ENCODE peak calls at places on chromosomes 16 and 17, in nine cellular contexts. N is colonic mucosa; D is hepatocyte; C is gastrocnemius medialis; A is upper lobe of right lung; P is ascending aorta; I is fibroblast of lung; B is CD4-positive, alpha-beta memory T cell; F is GM23248. R is an unnamed sample. For H3K27me3 and H3K9me3, the result is how much of the 10 kb centered on the place peaks cover.

GRCh38 chr16:13779676-13780075 is 140.3 kb upstream of the ERCC4 start:
- DNase-seq in A (no peak), P (no peak), I (no peak), B (no peak), N (no peak), D (no peak), C (no peak), F (no peak), R (no peak)

GRCh38 chr17:77186141-77186604 is 45.4 kb downstream of the SEC14L1 start:
- DNase-seq in N (no peak), B (no peak), D (no peak), A (no peak), F (no peak), C (no peak), P (no peak), I (no peak), R (no peak)

GRCh38 chr17:78831688-78832540 is 8.7 kb downstream of the USP36 start:
- DNase-seq in N (no peak), C (no peak), B (no peak), F (no peak), P (no peak), I (no peak), A (no peak), D (no peak), R (no peak)

GRCh38 chr17:69269174-69269998 is 40.8 kb upstream of the ABCA10 start:
- DNase-seq in F (peak), D (no peak), C (no peak), P (no peak), B (no peak), N (no peak), I (peak), A (no peak), R (no peak)

GRCh38 chr17:61410100-61410551 is 10.5 kb downstream of the TBX2 start:
- DNase-seq in D (no peak), N (no peak), I (no peak), C (peak), A (peak), F (no peak), P (peak), B (no peak), R (no peak)

GRCh38 chr17:6509295-6509771 is 47.0 kb downstream of the PITPNM3 start:
- DNase-seq in D (no peak), A (peak), N (peak), C (no peak), P (no peak), B (no peak), F (peak), I (no peak), R (no peak)

GRCh38 chr16:2121853-2122252 is 13.8 kb downstream of the PKD1 start:
- DNase-seq in C (peak), P (peak), F (peak), B (no peak), N (no peak), I (no peak), A (no peak), D (no peak), R (no peak)

GRCh38 chr17:2749058-2749783 is at the start of gene CCDC92B:
- DNase-seq in A (no peak), I (no peak), N (no peak), B (no peak), D (no peak), P (no peak), F (no peak), C (no peak), R (no peak)

GRCh38 chr17:79801156-79802038 is 4.5 kb upstream of the CBX8 start:
- DNase-seq in B (no peak), D (peak), P (no peak), F (peak), N (no peak), C (no peak), I (no peak), A (peak), R (no peak)

GRCh38 chr16:65510850-65511249 is 389.0 kb upstream of the CDH11 start:
- DNase-seq in I (no peak), D (peak), A (no peak), P (no peak), N (no peak), F (no peak), B (no peak), C (no peak), R (no peak)

GRCh38 chr17:43517161-43517560 is 29.0 kb downstream of the ETV4 start:
- DNase-seq in P (no peak), B (no peak), A (no peak), I (no peak), D (no peak), N (no peak), C (no peak), F (peak), R (no peak)

GRCh38 chr17:17467720-17468119 is 9.1 kb upstream of the MED9 start:
- DNase-seq in C (no peak), F (peak), B (no peak), N (peak), A (no peak), D (peak), P (no peak), I (no peak), R (no peak)

GRCh38 chr16:67926181-67926742 is 5.4 kb downstream of the CTRL start:
- DNase-seq in D (no peak), P (peak), F (no peak), I (no peak), N (no peak), B (no peak), A (no peak), C (peak), R (no peak)

GRCh38 chr16:88510091-88510719 is 57.1 kb downstream of the ZFPM1 start:
- DNase-seq in B (no peak), D (no peak), N (no peak), I (no peak), P (no peak), F (no peak), A (no peak), C (no peak), R (no peak)

GRCh38 chr17:79866791-79867190 is 27.6 kb upstream of the CBX4 start:
- DNase-seq in I (no peak), N (no peak), B (no peak), F (no peak), D (no peak), C (no peak), A (no peak), P (no peak), R (no peak)

GRCh38 chr17:43411820-43412529 is 13.2 kb downstream of the ARL4D start:
- DNase-seq in A (no peak), B (no peak), N (no peak), P (no peak), D (no peak), C (no peak), I (no peak), F (no peak), R (no peak)

GRCh38 chr16:24921229-24921628 is 75.5 kb downstream of the SLC5A11 start:
- DNase-seq in D (no peak), I (no peak), N (no peak), A (no peak), F (no peak), B (no peak), C (no peak), P (no peak), R (no peak)

GRCh38 chr17:10224592-10225195 is 26.3 kb upstream of the GAS7 start:
- DNase-seq in P (peak), D (no peak), B (no peak), C (no peak), A (no peak), F (no peak), N (no peak), I (no peak), R (no peak)

GRCh38 chr16:4677994-4678393 is 15.4 kb upstream of the NUDT16L1 start:
- DNase-seq in P (no peak), F (no peak), B (no peak), D (no peak), A (no peak), N (no peak), I (no peak), C (peak), R (no peak)

GRCh38 chr17:65231662-65232335 is 94.6 kb downstream of the RGS9 start:
- DNase-seq in F (peak), P (peak), B (peak), C (peak), N (peak), I (peak), D (peak), A (peak), R (peak)

GRCh38 chr17:41666336-41666680 is 22.4 kb upstream of the EIF1 start:
- DNase-seq in A (peak), F (peak), B (peak), P (peak), C (no peak), N (peak), D (peak), I (peak), R (peak)

GRCh38 chr16:84144859-84145639 is at the start of the genes DNAAF1 and HSDL1:
- DNase-seq in I (peak), C (peak), P (peak), N (peak), F (peak), B (peak), A (peak), D (peak), R (peak)

GRCh38 chr17:5631958-5632357 is 47.6 kb upstream of the NLRP1 start:
- DNase-seq in B (no peak), I (no peak), C (no peak), D (no peak), N (no peak), F (peak), P (no peak), A (no peak), R (no peak)

GRCh38 chr16:7921360-7921759 is 588.7 kb downstream of the RBFOX1 start:
- DNase-seq in I (no peak), F (no peak), B (no peak), A (no peak), N (no peak), C (no peak), D (peak), P (no peak), R (no peak)

GRCh38 chr16:85912271-85912974 is 13.5 kb downstream of the IRF8 start:
- DNase-seq in N (no peak), B (no peak), F (peak), C (peak), D (peak), P (no peak), A (no peak), I (peak), R (peak)

GRCh38 chr16:81167851-81168250 is 70.6 kb upstream of the BCO1 start:
- DNase-seq in I (no peak), P (no peak), C (no peak), N (no peak), B (no peak), F (no peak), D (no peak), A (no peak), R (no peak)

GRCh38 chr17:50619489-50619888 is 15.2 kb upstream of the ABCC3 start:
- DNase-seq in P (no peak), C (no peak), D (no peak), A (no peak), I (no peak), B (no peak), F (no peak), N (no peak), R (no peak)
- H3K27me3 ChIP-seq in P (under half), C (under half), D (under half), A (under half), I (under half), B (under half), F (under half), N (under half), R (under half)

DNA sequence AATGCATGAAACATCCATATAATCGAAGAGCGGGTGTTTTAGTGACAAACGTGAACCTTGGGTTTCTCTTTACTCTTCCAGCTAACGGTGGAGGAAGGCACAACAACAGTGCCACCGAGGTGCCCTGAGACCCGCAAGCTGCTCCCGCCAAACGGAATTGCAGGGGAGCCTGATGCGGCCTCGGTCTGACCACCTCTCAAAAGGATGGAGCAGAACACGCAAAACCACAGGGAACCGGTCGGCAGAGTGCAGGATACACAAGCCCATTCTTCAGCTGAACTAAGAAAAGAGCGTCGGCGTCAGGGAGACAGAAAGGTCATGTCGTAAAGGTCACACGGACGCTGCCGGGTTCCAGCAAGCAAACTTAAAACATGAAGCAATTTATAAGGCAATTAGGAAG is 109.5 kb upstream of the ZNF750 start:
- DNase-seq in P (no peak), D (no peak), A (peak), F (no peak), I (no peak), C (no peak), B (no peak), N (no peak), R (no peak)
- H3K9me3 ChIP-seq in P (under half), D (under half), A (under half), F (under half), I (under half), C (under half), B (under half), N (under half), R (half or more)

GRCh38 chr17:31476525-31477416 is 85.3 kb downstream of the RAB11FIP4 start:
- DNase-seq in P (no peak), N (no peak), I (no peak), F (no peak), B (no peak), A (no peak), D (no peak), C (no peak), R (no peak)
- H3K27ac ChIP-seq in P (no peak), N (no peak), I (no peak), F (no peak), B (no peak), A (no peak), D (no peak), C (no peak), R (no peak)

DNA sequence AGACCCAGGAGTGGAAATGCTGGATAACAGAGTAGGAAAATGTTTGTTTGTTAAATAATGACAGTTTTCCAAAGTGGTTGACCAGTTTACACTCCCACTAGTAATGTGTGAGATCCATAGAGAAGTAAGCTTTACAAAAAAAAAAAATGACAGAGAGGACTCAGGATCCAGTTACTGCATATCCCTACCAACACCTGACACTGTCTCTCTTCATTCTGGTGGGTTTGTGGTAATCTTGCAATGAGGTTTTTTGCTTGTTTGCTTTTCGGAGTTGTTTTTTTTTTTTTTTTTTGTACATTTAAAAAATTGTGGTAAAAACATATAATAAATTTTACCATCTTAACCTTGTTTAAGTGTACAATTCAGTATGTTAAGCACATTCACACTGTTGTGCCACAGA is 23.6 kb upstream of the HOXB9 start:
- DNase-seq in N (no peak), A (no peak), I (no peak), P (no peak), D (no peak), B (no peak), F (no peak), C (no peak), R (no peak)
- H3K27me3 ChIP-seq in N (under half), A (half or more), I (under half), P (under half), D (half or more), B (under half), F (half or more), C (half or more), R (under half)

GRCh38 chr16:48592839-48593429 is 17.0 kb downstream of the N4BP1 start:
- DNase-seq in B (no peak), D (no peak), P (no peak), F (no peak), I (no peak), N (no peak), A (no peak), C (no peak), R (no peak)
- H3K9me3 ChIP-seq in B (under half), D (under half), P (under half), F (under half), I (under half), N (under half), A (under half), C (under half), R (under half)

GRCh38 chr16:17138801-17139200 is 332.0 kb downstream of the XYLT1 start:
- DNase-seq in F (peak), P (no peak), B (no peak), N (no peak), A (no peak), C (no peak), D (no peak), I (peak), R (no peak)
- H3K27ac ChIP-seq in F (no peak), P (no peak), B (no peak), N (no peak), A (no peak), C (no peak), D (no peak), I (no peak), R (no peak)

GRCh38 chr16:75379911-75380847 is 53.1 kb downstream of the CFDP1 start:
- DNase-seq in A (no peak), D (no peak), B (peak), C (no peak), F (no peak), N (peak), I (no peak), P (no peak), R (no peak)

GRCh38 chr16:75380870-75381269 is 52.4 kb downstream of the CFDP1 start:
- DNase-seq in C (no peak), F (peak), D (no peak), P (no peak), B (peak), I (peak), N (no peak), A (no peak), R (no peak)

GRCh38 chr16:75377971-75378386 is 55.3 kb downstream of the CFDP1 start:
- DNase-seq in P (no peak), I (peak), N (no peak), D (peak), F (peak), C (no peak), A (no peak), B (no peak), R (peak)

GRCh38 chr16:75378616-75379015 is 54.7 kb downstream of the CFDP1 start:
- DNase-seq in F (no peak), I (no peak), P (no peak), A (no peak), B (no peak), D (no peak), N (no peak), C (no peak), R (no peak)

DNA sequence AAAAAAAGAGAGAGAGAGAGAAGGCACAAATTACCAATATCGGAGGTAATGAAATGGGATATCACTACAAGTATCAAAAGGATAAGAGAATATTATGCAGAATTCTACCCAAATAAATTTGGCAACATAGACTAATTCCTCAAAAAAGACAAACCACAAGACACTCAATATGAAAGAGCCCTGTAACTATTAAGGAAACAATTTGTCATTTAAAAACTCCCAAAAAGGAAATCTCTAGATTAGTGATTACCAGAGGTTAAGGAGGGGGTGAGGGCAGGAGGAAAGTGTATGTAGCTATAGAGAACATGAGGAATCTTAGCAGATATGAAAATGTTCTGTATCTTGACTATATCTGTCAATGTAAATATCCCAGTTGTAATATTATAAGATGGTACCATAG is 54.0 kb downstream of the CFDP1 start:
- DNase-seq in B (no peak), P (no peak), C (no peak), F (no peak), I (no peak), D (no peak), N (no peak), A (no peak), R (no peak)
- H3K27me3 ChIP-seq in B (under half), P (under half), C (under half), F (under half), I (under half), D (under half), N (under half), A (under half), R (under half)

DNA sequence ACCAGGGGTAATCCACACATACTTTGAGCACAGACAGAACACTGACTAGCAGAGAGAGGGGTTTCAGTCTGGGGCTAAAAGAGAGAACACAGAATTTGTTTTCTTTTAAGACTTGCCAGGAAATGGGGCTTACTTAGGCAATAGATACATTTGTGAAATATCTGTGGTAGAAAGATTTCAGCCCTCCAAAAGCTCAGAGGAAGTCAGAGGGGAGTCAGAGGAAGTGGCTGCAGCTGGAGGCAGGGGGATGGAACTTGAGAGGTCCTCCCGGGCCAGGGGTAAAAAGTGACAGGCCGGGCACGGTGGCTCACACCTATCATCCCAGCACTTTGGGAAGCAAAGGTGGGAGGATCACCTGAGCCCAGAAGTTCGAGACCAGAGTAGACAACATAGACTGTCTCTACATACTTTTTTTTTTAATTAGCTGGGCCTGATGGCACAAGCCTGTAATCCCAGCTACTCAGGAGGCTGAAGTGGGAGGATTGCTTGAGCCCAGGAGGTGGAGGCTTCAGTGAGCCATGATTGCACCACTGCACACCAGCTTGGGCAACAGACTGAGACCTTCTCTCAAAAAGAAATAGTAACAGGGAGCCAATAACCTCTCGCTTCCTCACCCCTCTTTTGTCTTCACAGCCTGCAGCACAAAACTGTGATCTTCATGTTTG is 49.9 kb downstream of the NLRC5 start:
- DNase-seq in N (no peak), A (no peak), P (no peak), I (peak), D (no peak), C (no peak), F (peak), B (peak), R (peak)
- H3K9me3 ChIP-seq in N (under half), A (under half), P (under half), I (under half), D (under half), C (under half), F (under half), B (under half), R (under half)

DNA sequence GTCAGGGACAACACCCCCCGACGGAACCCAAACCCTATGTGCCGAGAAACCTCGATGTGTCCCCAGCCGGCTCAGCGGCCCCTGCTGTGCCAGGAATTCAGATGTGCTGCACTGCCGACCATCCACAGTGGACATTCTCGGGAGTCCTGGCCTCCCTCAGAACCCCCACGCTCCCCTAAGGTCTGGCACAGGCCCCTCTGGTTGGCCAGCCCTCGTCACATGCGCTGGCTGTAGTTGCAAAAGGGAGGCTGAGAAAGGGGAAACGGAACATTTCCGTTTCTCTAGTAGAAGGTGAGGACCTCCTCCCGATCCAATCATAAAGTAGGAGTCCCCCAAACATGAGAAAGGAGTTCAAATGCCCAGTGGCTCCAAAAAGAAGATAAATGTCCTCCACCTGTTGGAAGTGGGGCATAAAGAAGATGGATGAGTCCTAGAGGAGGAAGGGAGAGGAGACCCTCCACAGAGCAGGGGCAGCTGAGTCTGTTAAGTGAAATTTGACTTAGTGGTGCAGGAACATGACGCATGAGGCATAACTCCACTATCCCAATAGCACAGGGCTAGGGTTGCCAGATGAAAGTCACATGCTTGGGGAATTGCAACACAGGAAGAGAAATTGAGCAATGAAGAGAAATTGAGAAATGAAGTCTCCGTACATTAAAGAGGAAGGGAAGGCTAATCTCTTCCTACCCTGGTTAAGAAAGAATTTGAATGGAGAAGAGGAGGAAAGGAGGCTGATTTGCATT is 49.3 kb upstream of the WSB1 start:
- DNase-seq in D (peak), I (peak), N (peak), B (no peak), A (peak), F (peak), C (peak), P (peak), R (peak)
- H3K27ac ChIP-seq in D (peak), I (peak), N (peak), B (no peak), A (peak), F (peak), C (peak), P (peak), R (peak)

GRCh38 chr17:73968680-73969079 is 234.8 kb upstream of the RPL38 start:
- DNase-seq in N (no peak), F (no peak), D (no peak), A (no peak), I (no peak), B (no peak), P (no peak), C (no peak), R (no peak)
- H3K27me3 ChIP-seq in N (under half), F (under half), D (under half), A (under half), I (under half), B (under half), P (under half), C (under half), R (under half)